ENCODE peak calls at places on chromosomes 2 and 18, in eight cellular contexts. One of them, this sample, is unnamed.

GRCh38 chr18:3594760-3595241 is 144.8 kb downstream of the TGIF1 start:
- DNase-seq in M059J: peak
- DNase-seq in progenitor cell of endocrine pancreas: no peak
- DNase-seq in neuronal stem cell: no peak
- DNase-seq in amniotic stem cell: no peak
- DNase-seq in thoracic aorta: no peak
- DNase-seq in K562: no peak
- DNase-seq in LoVo: peak
- DNase-seq in this sample: no peak

GRCh38 chr2:199163901-199164300 is 293.8 kb downstream of the SATB2 start:
- DNase-seq in LoVo: no peak
- DNase-seq in neuronal stem cell: no peak
- DNase-seq in M059J: no peak
- DNase-seq in amniotic stem cell: no peak
- DNase-seq in K562: no peak
- DNase-seq in thoracic aorta: no peak
- DNase-seq in progenitor cell of endocrine pancreas: no peak
- DNase-seq in this sample: no peak

GRCh38 chr18:47644896-47645295 is 285.6 kb downstream of the SMAD2 start:
- DNase-seq in thoracic aorta: no peak
- DNase-seq in amniotic stem cell: no peak
- DNase-seq in LoVo: no peak
- DNase-seq in neuronal stem cell: no peak
- DNase-seq in M059J: no peak
- DNase-seq in progenitor cell of endocrine pancreas: no peak
- DNase-seq in K562: no peak
- DNase-seq in this sample: no peak

GRCh38 chr18:30093376-30093775 is 949.2 kb downstream of the DSC3 start:
- DNase-seq in M059J: no peak
- DNase-seq in LoVo: no peak
- DNase-seq in progenitor cell of endocrine pancreas: no peak
- DNase-seq in amniotic stem cell: no peak
- DNase-seq in K562: no peak
- DNase-seq in neuronal stem cell: no peak
- DNase-seq in thoracic aorta: no peak
- DNase-seq in this sample: no peak

GRCh38 chr18:72232611-72233010 is 311.5 kb downstream of the CBLN2 start:
- DNase-seq in neuronal stem cell: no peak
- DNase-seq in amniotic stem cell: no peak
- DNase-seq in K562: no peak
- DNase-seq in LoVo: no peak
- DNase-seq in thoracic aorta: no peak
- DNase-seq in progenitor cell of endocrine pancreas: no peak
- DNase-seq in M059J: no peak
- DNase-seq in this sample: no peak

GRCh38 chr18:7735194-7735593 is 168.1 kb downstream of the PTPRM start:
- DNase-seq in neuronal stem cell: no peak
- DNase-seq in K562: no peak
- DNase-seq in M059J: no peak
- DNase-seq in amniotic stem cell: no peak
- DNase-seq in thoracic aorta: no peak
- DNase-seq in LoVo: no peak
- DNase-seq in progenitor cell of endocrine pancreas: no peak
- DNase-seq in this sample: no peak

GRCh38 chr18:23053756-23054457 is 81.4 kb upstream of the CABLES1 start:
- DNase-seq in amniotic stem cell: no peak
- DNase-seq in thoracic aorta: no peak
- DNase-seq in progenitor cell of endocrine pancreas: peak
- DNase-seq in LoVo: no peak
- DNase-seq in M059J: peak
- DNase-seq in K562: no peak
- DNase-seq in neuronal stem cell: peak
- DNase-seq in this sample: no peak

GRCh38 chr18:49041677-49042570 is 91.2 kb upstream of the SMAD7 start:
- DNase-seq in M059J: peak
- DNase-seq in K562: no peak
- DNase-seq in thoracic aorta: no peak
- DNase-seq in progenitor cell of endocrine pancreas: no peak
- DNase-seq in LoVo: no peak
- DNase-seq in neuronal stem cell: no peak
- DNase-seq in amniotic stem cell: no peak
- DNase-seq in this sample: peak

GRCh38 chr2:9656270-9656766 is 25.5 kb upstream of the YWHAQ start:
- DNase-seq in M059J: peak
- DNase-seq in amniotic stem cell: peak
- DNase-seq in neuronal stem cell: no peak
- DNase-seq in thoracic aorta: no peak
- DNase-seq in progenitor cell of endocrine pancreas: no peak
- DNase-seq in K562: no peak
- DNase-seq in LoVo: no peak
- DNase-seq in this sample: peak

GRCh38 chr18:35512761-35513160 is 15.0 kb upstream of the INO80C start:
- DNase-seq in LoVo: no peak
- DNase-seq in K562: no peak
- DNase-seq in neuronal stem cell: no peak
- DNase-seq in M059J: no peak
- DNase-seq in progenitor cell of endocrine pancreas: no peak
- DNase-seq in amniotic stem cell: no peak
- DNase-seq in thoracic aorta: no peak
- DNase-seq in this sample: no peak

GRCh38 chr2:39839261-39839848 is 60.3 kb upstream of the THUMPD2 start:
- DNase-seq in thoracic aorta: no peak
- DNase-seq in progenitor cell of endocrine pancreas: no peak
- DNase-seq in amniotic stem cell: no peak
- DNase-seq in M059J: no peak
- DNase-seq in neuronal stem cell: no peak
- DNase-seq in LoVo: no peak
- DNase-seq in K562: no peak
- DNase-seq in this sample: no peak

GRCh38 chr2:212811036-212811805 is 272.6 kb upstream of the ERBB4 start:
- DNase-seq in M059J: peak
- DNase-seq in amniotic stem cell: no peak
- DNase-seq in neuronal stem cell: no peak
- DNase-seq in LoVo: no peak
- DNase-seq in K562: no peak
- DNase-seq in thoracic aorta: no peak
- DNase-seq in progenitor cell of endocrine pancreas: no peak
- DNase-seq in this sample: no peak

GRCh38 chr2:31286961-31287550 is 53.1 kb downstream of the EHD3 start:
- DNase-seq in amniotic stem cell: no peak
- DNase-seq in K562: no peak
- DNase-seq in LoVo: no peak
- DNase-seq in progenitor cell of endocrine pancreas: no peak
- DNase-seq in M059J: peak
- DNase-seq in thoracic aorta: no peak
- DNase-seq in neuronal stem cell: no peak
- DNase-seq in this sample: no peak

GRCh38 chr2:224937887-224938286 is 104.4 kb downstream of the DOCK10 start:
- DNase-seq in LoVo: no peak
- DNase-seq in neuronal stem cell: no peak
- DNase-seq in thoracic aorta: no peak
- DNase-seq in K562: no peak
- DNase-seq in M059J: no peak
- DNase-seq in amniotic stem cell: no peak
- DNase-seq in progenitor cell of endocrine pancreas: no peak
- DNase-seq in this sample: no peak

GRCh38 chr18:40094441-40094840 is 1860.6 kb upstream of the PIK3C3 start:
- DNase-seq in K562: no peak
- DNase-seq in progenitor cell of endocrine pancreas: no peak
- DNase-seq in neuronal stem cell: no peak
- DNase-seq in LoVo: no peak
- DNase-seq in amniotic stem cell: no peak
- DNase-seq in thoracic aorta: no peak
- DNase-seq in M059J: peak
- DNase-seq in this sample: no peak

GRCh38 chr2:189751080-189751658 is 11.4 kb downstream of the OSGEPL1 start:
- DNase-seq in LoVo: peak
- DNase-seq in thoracic aorta: no peak
- DNase-seq in K562: peak
- DNase-seq in neuronal stem cell: peak
- DNase-seq in progenitor cell of endocrine pancreas: no peak
- DNase-seq in amniotic stem cell: no peak
- DNase-seq in M059J: peak
- DNase-seq in this sample: no peak

GRCh38 chr2:235433860-235434259 is 60.0 kb upstream of the AGAP1 start:
- DNase-seq in thoracic aorta: peak
- DNase-seq in K562: no peak
- DNase-seq in neuronal stem cell: no peak
- DNase-seq in M059J: peak
- DNase-seq in amniotic stem cell: no peak
- DNase-seq in progenitor cell of endocrine pancreas: no peak
- DNase-seq in LoVo: no peak
- DNase-seq in this sample: no peak

GRCh38 chr2:203687161-203687560 is 19.3 kb upstream of the CD28 start:
- DNase-seq in K562: no peak
- DNase-seq in LoVo: no peak
- DNase-seq in thoracic aorta: no peak
- DNase-seq in amniotic stem cell: no peak
- DNase-seq in M059J: peak
- DNase-seq in neuronal stem cell: no peak
- DNase-seq in progenitor cell of endocrine pancreas: no peak
- DNase-seq in this sample: no peak

GRCh38 chr2:201698588-201699226 is at the start of gene MPP4:
- DNase-seq in amniotic stem cell: no peak
- DNase-seq in thoracic aorta: no peak
- DNase-seq in LoVo: no peak
- DNase-seq in K562: no peak
- DNase-seq in M059J: peak
- DNase-seq in neuronal stem cell: no peak
- DNase-seq in progenitor cell of endocrine pancreas: no peak
- DNase-seq in this sample: no peak

GRCh38 chr18:12656671-12657047 is 1.2 kb downstream of the SPIRE1 start:
- DNase-seq in M059J: peak
- DNase-seq in progenitor cell of endocrine pancreas: no peak
- DNase-seq in neuronal stem cell: no peak
- DNase-seq in K562: no peak
- DNase-seq in LoVo: no peak
- DNase-seq in amniotic stem cell: no peak
- DNase-seq in thoracic aorta: no peak
- DNase-seq in this sample: no peak

GRCh38 chr2:119169717-119170116 is 11.2 kb upstream of the C1QL2 start:
- DNase-seq in K562: no peak
- DNase-seq in M059J: no peak
- DNase-seq in progenitor cell of endocrine pancreas: no peak
- DNase-seq in neuronal stem cell: no peak
- DNase-seq in thoracic aorta: no peak
- DNase-seq in LoVo: no peak
- DNase-seq in amniotic stem cell: no peak
- DNase-seq in this sample: no peak

GRCh38 chr2:68798574-68798973 is 64.0 kb downstream of the ARHGAP25 start:
- DNase-seq in progenitor cell of endocrine pancreas: no peak
- DNase-seq in LoVo: no peak
- DNase-seq in M059J: no peak
- DNase-seq in thoracic aorta: no peak
- DNase-seq in amniotic stem cell: no peak
- DNase-seq in neuronal stem cell: no peak
- DNase-seq in K562: no peak
- DNase-seq in this sample: no peak

GRCh38 chr2:1900736-1901135 is 156.4 kb upstream of the PXDN start:
- DNase-seq in K562: no peak
- DNase-seq in thoracic aorta: no peak
- DNase-seq in M059J: no peak
- DNase-seq in neuronal stem cell: no peak
- DNase-seq in progenitor cell of endocrine pancreas: no peak
- DNase-seq in amniotic stem cell: no peak
- DNase-seq in LoVo: no peak
- DNase-seq in this sample: no peak

GRCh38 chr18:13390196-13390595 is 171.6 kb downstream of the LDLRAD4 start:
- DNase-seq in amniotic stem cell: no peak
- DNase-seq in progenitor cell of endocrine pancreas: no peak
- DNase-seq in K562: no peak
- DNase-seq in LoVo: no peak
- DNase-seq in thoracic aorta: no peak
- DNase-seq in M059J: no peak
- DNase-seq in neuronal stem cell: no peak
- DNase-seq in this sample: no peak

GRCh38 chr2:226130192-226130591 is 669.4 kb downstream of the IRS1 start:
- DNase-seq in amniotic stem cell: no peak
- DNase-seq in M059J: no peak
- DNase-seq in progenitor cell of endocrine pancreas: no peak
- DNase-seq in K562: no peak
- DNase-seq in thoracic aorta: no peak
- DNase-seq in LoVo: no peak
- DNase-seq in neuronal stem cell: no peak
- DNase-seq in this sample: no peak

GRCh38 chr2:152050345-152050744 is 48.5 kb downstream of the CACNB4 start:
- DNase-seq in thoracic aorta: no peak
- DNase-seq in K562: no peak
- DNase-seq in LoVo: no peak
- DNase-seq in progenitor cell of endocrine pancreas: no peak
- DNase-seq in amniotic stem cell: no peak
- DNase-seq in M059J: no peak
- DNase-seq in neuronal stem cell: no peak
- DNase-seq in this sample: no peak